ENCODE peak calls at places on chromosomes 3 and 15, in seven cellular contexts. X is IMR-90, Q is H9, N is neuronal stem cell, Z is mesendoderm, S is mesenchymal stem cell, C is H1. P is an unnamed sample.

GRCh38 chr15:63089260-63090043 is 32.2 kb upstream of the LACTB start:
- DNase-seq in N (no peak), Q (peak), Z (peak), S (peak), C (no peak), X (peak), P (peak)

GRCh38 chr3:67648701-67649100 is 5.7 kb downstream of the SUCLG2 start:
- DNase-seq in Z (no peak), X (peak), Q (no peak), S (peak), C (no peak), N (no peak), P (no peak)

GRCh38 chr3:106720510-106720909 is 656.7 kb upstream of the CCDC54 start:
- DNase-seq in N (no peak), X (no peak), S (no peak), C (no peak), Q (peak), Z (no peak), P (no peak)

GRCh38 chr15:89728254-89728653 is 22.8 kb downstream of the MESP1 start:
- DNase-seq in Q (no peak), N (no peak), S (peak), X (no peak), C (no peak), Z (no peak), P (peak)

GRCh38 chr3:159620873-159621272 is 367.8 kb upstream of the IL12A start:
- DNase-seq in X (peak), C (no peak), Q (no peak), Z (no peak), N (no peak), S (peak), P (peak)

GRCh38 chr3:36926292-36926897 is 18.5 kb downstream of the TRANK1 start:
- DNase-seq in Q (no peak), Z (no peak), N (no peak), X (no peak), C (no peak), S (no peak), P (no peak)

GRCh38 chr3:71160800-71161546 is 422.6 kb downstream of the FOXP1 start:
- DNase-seq in S (peak), N (no peak), Q (no peak), Z (no peak), X (peak), C (no peak), P (peak)

GRCh38 chr3:149247025-149247710 is 25.5 kb upstream of the CP start:
- DNase-seq in Z (no peak), C (no peak), Q (no peak), X (peak), S (peak), N (no peak), P (no peak)

GRCh38 chr3:101065962-101066361 is 72.7 kb upstream of the ABI3BP start:
- DNase-seq in C (no peak), X (peak), N (no peak), Z (peak), Q (no peak), S (peak), P (peak)

GRCh38 chr3:140050977-140051957 is 116.3 kb downstream of the CLSTN2 start:
- DNase-seq in N (no peak), S (no peak), Q (peak), X (no peak), Z (peak), C (peak), P (peak)

GRCh38 chr3:44080507-44080906 is 161.2 kb upstream of the TOPAZ1 start:
- DNase-seq in N (no peak), S (no peak), Q (no peak), C (peak), Z (no peak), X (no peak), P (no peak)

GRCh38 chr3:150528359-150528797 is 17.9 kb downstream of the SERP1 start:
- DNase-seq in N (no peak), Q (no peak), Z (no peak), C (no peak), S (peak), X (peak), P (no peak)

GRCh38 chr3:80244390-80244789 is 476.6 kb upstream of the ROBO1 start:
- DNase-seq in S (peak), N (no peak), Q (no peak), X (peak), Z (no peak), C (no peak), P (no peak)

GRCh38 chr15:45346381-45346780 is 32.0 kb downstream of the GATM start:
- DNase-seq in Q (no peak), N (no peak), Z (no peak), X (no peak), S (no peak), C (no peak), P (peak)

GRCh38 chr3:165770781-165771180 is 66.4 kb downstream of the BCHE start:
- DNase-seq in X (no peak), Q (no peak), C (no peak), N (no peak), Z (no peak), S (peak), P (no peak)

GRCh38 chr15:86863226-86863915 is 783.7 kb downstream of the AGBL1 start:
- DNase-seq in C (no peak), X (no peak), Z (peak), Q (no peak), S (peak), N (no peak), P (peak)

GRCh38 chr15:57857871-57858270 is 151.4 kb downstream of the POLR2M start:
- DNase-seq in X (no peak), C (no peak), S (no peak), Q (no peak), Z (no peak), N (no peak), P (no peak)

GRCh38 chr3:172140499-172141391 is 101.4 kb downstream of the FNDC3B start:
- DNase-seq in N (no peak), S (peak), Q (no peak), C (no peak), Z (peak), X (peak), P (peak)

GRCh38 chr3:27800261-27800660 is 78.1 kb upstream of the EOMES start:
- DNase-seq in C (no peak), S (no peak), Z (no peak), N (no peak), X (peak), Q (no peak), P (no peak)

GRCh38 chr15:22955544-22956085 is 24.6 kb downstream of the CYFIP1 start:
- DNase-seq in Q (no peak), S (no peak), Z (no peak), N (no peak), X (no peak), C (no peak), P (no peak)

GRCh38 chr15:95609096-95609495 is 721.4 kb upstream of the NR2F2 start:
- DNase-seq in C (no peak), N (no peak), S (no peak), Q (no peak), X (peak), Z (no peak), P (no peak)

GRCh38 chr3:151087648-151088047 is 2.2 kb downstream of the MED12L start:
- DNase-seq in Z (no peak), C (no peak), Q (no peak), N (no peak), S (no peak), X (no peak), P (no peak)

GRCh38 chr3:48514431-48515227 is 10.7 kb upstream of the SHISA5 start:
- DNase-seq in S (no peak), Q (no peak), C (no peak), N (no peak), X (no peak), Z (no peak), P (peak)

DNA sequence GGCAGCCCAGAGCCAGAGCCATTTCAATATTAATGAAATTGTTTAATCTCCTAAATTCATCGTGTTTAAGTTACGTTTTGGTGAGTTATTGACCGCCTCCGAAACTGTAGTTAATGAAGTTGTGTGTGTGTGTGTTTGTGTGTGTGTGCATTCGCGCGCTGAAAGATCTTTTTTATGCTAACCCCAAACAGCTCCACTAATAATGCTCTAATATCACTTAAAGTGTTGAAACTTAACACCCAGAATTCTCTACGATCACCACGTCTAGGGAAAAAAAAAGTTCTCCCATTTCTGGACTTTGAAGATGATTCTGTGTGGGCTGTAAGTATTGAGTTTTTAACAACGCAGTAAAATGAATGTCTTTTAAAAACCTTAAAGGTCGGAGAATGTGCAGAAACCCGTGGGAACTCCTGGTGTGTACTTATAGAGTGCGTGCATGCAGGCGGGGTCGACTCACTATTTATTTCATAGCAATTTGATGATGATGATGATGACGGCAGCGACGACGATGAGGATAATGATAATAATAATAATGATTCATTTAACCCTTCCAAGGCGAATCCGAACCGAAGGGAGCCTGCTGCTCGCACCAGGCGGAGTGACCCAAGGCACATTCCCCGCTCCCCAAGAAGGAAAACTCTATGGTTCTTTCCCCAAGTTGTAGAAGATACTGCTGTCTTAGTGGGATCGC is 1.4 kb upstream of the FOXB1 start:
- DNase-seq in C (no peak), X (peak), S (no peak), N (no peak), Q (no peak), Z (no peak), P (no peak)
- H3K4ac ChIP-seq in C (no peak), X (no peak), S (no peak), N (no peak), Q (no peak), Z (no peak), P (no peak)

GRCh38 chr15:53401503-53401902 is 358.0 kb downstream of the WDR72 start:
- DNase-seq in Z (peak), C (no peak), X (no peak), N (no peak), Q (no peak), S (no peak), P (no peak)

GRCh38 chr15:53404930-53405493 is 354.5 kb downstream of the WDR72 start:
- DNase-seq in C (no peak), Z (no peak), Q (no peak), X (no peak), N (no peak), S (no peak), P (no peak)
- H2BK120ac ChIP-seq in C (no peak), Z (no peak), Q (no peak), X (no peak), N (no peak), S (no peak), P (no peak)

GRCh38 chr3:3737511-3737910 is 61.7 kb upstream of the LRRN1 start:
- DNase-seq in Q (no peak), C (no peak), Z (no peak), X (no peak), S (no peak), N (no peak), P (no peak)
- H3K4ac ChIP-seq in Q (no peak), C (no peak), Z (no peak), X (no peak), S (no peak), N (no peak), P (no peak)

GRCh38 chr3:83150896-83151295 is 1389.5 kb upstream of the GBE1 start:
- DNase-seq in X (no peak), S (no peak), C (no peak), N (no peak), Q (no peak), Z (no peak), P (no peak)
- H2BK120ac ChIP-seq in X (no peak), S (no peak), C (no peak), N (no peak), Q (no peak), Z (no peak), P (no peak)

P was measured in trophoblast cell.